ENCODE peak calls at places on chromosomes 12 and 14, in ten cellular contexts. One of them, this sample, is unnamed.

GRCh38 chr14:91177073-91177796 is 63.4 kb downstream of the DGLUCY start:
- DNase-seq in mammary epithelial cell: peak; percentile 55
- DNase-seq in SK-N-SH: peak; percentile 67
- DNase-seq in A549: peak; percentile 66
- DNase-seq in GM23248: peak; percentile 81
- DNase-seq in IMR-90: peak; percentile 70
- DNase-seq in HepG2: peak; percentile 48
- DNase-seq in endothelial cell of umbilical vein: peak; percentile 88
- DNase-seq in H9: peak; percentile 48
- DNase-seq in neural progenitor cell: peak; percentile 69
- DNase-seq in this sample: peak; percentile 89

GRCh38 chr14:20620798-20621478 is 20.6 kb downstream of the OR6S1 start:
- DNase-seq in mammary epithelial cell: no peak
- DNase-seq in SK-N-SH: no peak
- DNase-seq in A549: no peak
- DNase-seq in GM23248: no peak
- DNase-seq in IMR-90: no peak
- DNase-seq in HepG2: peak; percentile 73
- DNase-seq in endothelial cell of umbilical vein: no peak
- DNase-seq in H9: no peak
- DNase-seq in neural progenitor cell: no peak
- DNase-seq in this sample: no peak

GRCh38 chr12:55728185-55728931 is 451 bp downstream of the CD63 start:
- DNase-seq in mammary epithelial cell: peak; percentile 44
- DNase-seq in SK-N-SH: peak; percentile 82
- DNase-seq in A549: peak; percentile 39
- DNase-seq in GM23248: peak; percentile 74
- DNase-seq in IMR-90: peak; percentile 53
- DNase-seq in HepG2: no peak
- DNase-seq in endothelial cell of umbilical vein: peak; percentile 61
- DNase-seq in H9: no peak
- DNase-seq in neural progenitor cell: peak; percentile 65
- DNase-seq in this sample: peak; percentile 50

GRCh38 chr14:101754893-101755292 is 6.6 kb upstream of the PPP2R5C start:
- DNase-seq in mammary epithelial cell: no peak
- DNase-seq in SK-N-SH: no peak
- DNase-seq in A549: no peak
- DNase-seq in GM23248: no peak
- DNase-seq in IMR-90: no peak
- DNase-seq in HepG2: no peak
- DNase-seq in endothelial cell of umbilical vein: no peak
- DNase-seq in H9: no peak
- DNase-seq in neural progenitor cell: no peak
- DNase-seq in this sample: no peak

GRCh38 chr12:52521581-52522266 is 1.5 kb upstream of the KRT5 start:
- DNase-seq in mammary epithelial cell: peak; percentile 93
- DNase-seq in SK-N-SH: no peak
- DNase-seq in A549: no peak
- DNase-seq in GM23248: peak; percentile 64
- DNase-seq in IMR-90: no peak
- DNase-seq in HepG2: no peak
- DNase-seq in endothelial cell of umbilical vein: no peak
- DNase-seq in H9: peak; percentile 42
- DNase-seq in neural progenitor cell: no peak
- DNase-seq in this sample: peak; percentile 30

GRCh38 chr12:46266869-46267617 is 1.8 kb downstream of the SLC38A1 start:
- DNase-seq in mammary epithelial cell: peak; percentile 51
- DNase-seq in SK-N-SH: peak; percentile 60
- DNase-seq in A549: peak; percentile 24
- DNase-seq in GM23248: peak; percentile 77
- DNase-seq in IMR-90: peak; percentile 64
- DNase-seq in HepG2: peak; percentile 56
- DNase-seq in endothelial cell of umbilical vein: peak; percentile 78
- DNase-seq in H9: peak; percentile 72
- DNase-seq in neural progenitor cell: peak; percentile 82
- DNase-seq in this sample: peak; percentile 48

GRCh38 chr14:101862177-101862576 is 100.7 kb downstream of the PPP2R5C start:
- DNase-seq in mammary epithelial cell: no peak
- DNase-seq in SK-N-SH: no peak
- DNase-seq in A549: no peak
- DNase-seq in GM23248: peak; percentile 80
- DNase-seq in IMR-90: peak; percentile 64
- DNase-seq in HepG2: no peak
- DNase-seq in endothelial cell of umbilical vein: no peak
- DNase-seq in H9: no peak
- DNase-seq in neural progenitor cell: no peak
- DNase-seq in this sample: peak; percentile 62

GRCh38 chr14:89304972-89305703 is 111.9 kb downstream of the FOXN3 start:
- DNase-seq in mammary epithelial cell: no peak
- DNase-seq in SK-N-SH: peak; percentile 42
- DNase-seq in A549: no peak
- DNase-seq in GM23248: peak; percentile 82
- DNase-seq in IMR-90: peak; percentile 78
- DNase-seq in HepG2: no peak
- DNase-seq in endothelial cell of umbilical vein: peak; percentile 75
- DNase-seq in H9: no peak
- DNase-seq in neural progenitor cell: peak; percentile 14
- DNase-seq in this sample: peak; percentile 77

GRCh38 chr14:52129733-52130132 is 60.9 kb upstream of the NID2 start:
- DNase-seq in mammary epithelial cell: no peak
- DNase-seq in SK-N-SH: no peak
- DNase-seq in A549: no peak
- DNase-seq in GM23248: no peak
- DNase-seq in IMR-90: no peak
- DNase-seq in HepG2: no peak
- DNase-seq in endothelial cell of umbilical vein: no peak
- DNase-seq in H9: no peak
- DNase-seq in neural progenitor cell: no peak
- DNase-seq in this sample: no peak

GRCh38 chr12:9113987-9114309 is 1.8 kb downstream of the A2M start:
- DNase-seq in mammary epithelial cell: no peak
- DNase-seq in SK-N-SH: no peak
- DNase-seq in A549: no peak
- DNase-seq in GM23248: no peak
- DNase-seq in IMR-90: no peak
- DNase-seq in HepG2: peak; percentile 90
- DNase-seq in endothelial cell of umbilical vein: no peak
- DNase-seq in H9: no peak
- DNase-seq in neural progenitor cell: no peak
- DNase-seq in this sample: no peak
- H3K27ac ChIP-seq in mammary epithelial cell: no peak overlapping the region
- H3K27ac ChIP-seq in SK-N-SH: no peak overlapping the region
- H3K27ac ChIP-seq in A549: no peak overlapping the region
- H3K27ac ChIP-seq in GM23248: no peak overlapping the region
- H3K27ac ChIP-seq in IMR-90: peak overlapping the region; percentile 22
- H3K27ac ChIP-seq in HepG2: peak overlapping the region; percentile 90
- H3K27ac ChIP-seq in endothelial cell of umbilical vein: no peak overlapping the region
- H3K27ac ChIP-seq in H9: no peak overlapping the region
- H3K27ac ChIP-seq in neural progenitor cell: no peak overlapping the region
- H3K27ac ChIP-seq in this sample: no peak overlapping the region

GRCh38 chr12:57226588-57227314 is 2.8 kb upstream of the SHMT2 start:
- DNase-seq in mammary epithelial cell: no peak
- DNase-seq in SK-N-SH: no peak
- DNase-seq in A549: no peak
- DNase-seq in GM23248: no peak
- DNase-seq in IMR-90: no peak
- DNase-seq in HepG2: no peak
- DNase-seq in endothelial cell of umbilical vein: no peak
- DNase-seq in H9: peak; percentile 86
- DNase-seq in neural progenitor cell: peak; percentile 74
- DNase-seq in this sample: no peak

GRCh38 chr12:57224278-57224972 is 5.1 kb upstream of the SHMT2 start:
- DNase-seq in mammary epithelial cell: no peak
- DNase-seq in SK-N-SH: no peak
- DNase-seq in A549: no peak
- DNase-seq in GM23248: no peak
- DNase-seq in IMR-90: no peak
- DNase-seq in HepG2: no peak
- DNase-seq in endothelial cell of umbilical vein: no peak
- DNase-seq in H9: no peak
- DNase-seq in neural progenitor cell: no peak
- DNase-seq in this sample: no peak

GRCh38 chr12:57223191-57224165 is 6.0 kb upstream of the SHMT2 start:
- DNase-seq in mammary epithelial cell: no peak
- DNase-seq in SK-N-SH: no peak
- DNase-seq in A549: no peak
- DNase-seq in GM23248: no peak
- DNase-seq in IMR-90: no peak
- DNase-seq in HepG2: no peak
- DNase-seq in endothelial cell of umbilical vein: no peak
- DNase-seq in H9: no peak
- DNase-seq in neural progenitor cell: no peak
- DNase-seq in this sample: no peak

GRCh38 chr12:57225680-57226190 is 3.8 kb upstream of the SHMT2 start:
- DNase-seq in mammary epithelial cell: no peak
- DNase-seq in SK-N-SH: no peak
- DNase-seq in A549: no peak
- DNase-seq in GM23248: no peak
- DNase-seq in IMR-90: no peak
- DNase-seq in HepG2: no peak
- DNase-seq in endothelial cell of umbilical vein: no peak
- DNase-seq in H9: no peak
- DNase-seq in neural progenitor cell: no peak
- DNase-seq in this sample: no peak

GRCh38 chr12:57224973-57225679 is 4.4 kb upstream of the SHMT2 start:
- DNase-seq in mammary epithelial cell: no peak
- DNase-seq in SK-N-SH: no peak
- DNase-seq in A549: no peak
- DNase-seq in GM23248: peak; percentile 65
- DNase-seq in IMR-90: no peak
- DNase-seq in HepG2: no peak
- DNase-seq in endothelial cell of umbilical vein: peak; percentile 26
- DNase-seq in H9: peak; percentile 91
- DNase-seq in neural progenitor cell: peak; percentile 81
- DNase-seq in this sample: no peak
- H3K4me2 ChIP-seq in mammary epithelial cell: no peak overlapping the region
- H3K4me2 ChIP-seq in SK-N-SH: no peak overlapping the region
- H3K4me2 ChIP-seq in A549: no peak overlapping the region
- H3K4me2 ChIP-seq in GM23248: no peak overlapping the region
- H3K4me2 ChIP-seq in IMR-90: no peak overlapping the region
- H3K4me2 ChIP-seq in HepG2: peak overlapping the region; percentile 57
- H3K4me2 ChIP-seq in endothelial cell of umbilical vein: no peak overlapping the region
- H3K4me2 ChIP-seq in H9: peak overlapping the region; percentile 77
- H3K4me2 ChIP-seq in neural progenitor cell: no peak overlapping the region
- H3K4me2 ChIP-seq in this sample: no peak overlapping the region

GRCh38 chr12:16281157-16281556 is 3.7 kb upstream of the SLC15A5 start:
- DNase-seq in mammary epithelial cell: no peak
- DNase-seq in SK-N-SH: no peak
- DNase-seq in A549: no peak
- DNase-seq in GM23248: peak; percentile 69
- DNase-seq in IMR-90: no peak
- DNase-seq in HepG2: no peak
- DNase-seq in endothelial cell of umbilical vein: no peak
- DNase-seq in H9: no peak
- DNase-seq in neural progenitor cell: no peak
- DNase-seq in this sample: peak; percentile 13
- H3K27ac ChIP-seq in mammary epithelial cell: no peak overlapping the region
- H3K27ac ChIP-seq in SK-N-SH: no peak overlapping the region
- H3K27ac ChIP-seq in A549: no peak overlapping the region
- H3K27ac ChIP-seq in GM23248: peak overlapping the region; percentile 48
- H3K27ac ChIP-seq in IMR-90: no peak overlapping the region
- H3K27ac ChIP-seq in HepG2: no peak overlapping the region
- H3K27ac ChIP-seq in endothelial cell of umbilical vein: no peak overlapping the region
- H3K27ac ChIP-seq in H9: no peak overlapping the region
- H3K27ac ChIP-seq in neural progenitor cell: no peak overlapping the region
- H3K27ac ChIP-seq in this sample: no peak overlapping the region

GRCh38 chr12:95621725-95622124 is 70.4 kb upstream of the USP44 start:
- DNase-seq in mammary epithelial cell: no peak
- DNase-seq in SK-N-SH: no peak
- DNase-seq in A549: no peak
- DNase-seq in GM23248: no peak
- DNase-seq in IMR-90: no peak
- DNase-seq in HepG2: no peak
- DNase-seq in endothelial cell of umbilical vein: no peak
- DNase-seq in H9: no peak
- DNase-seq in neural progenitor cell: no peak
- DNase-seq in this sample: no peak
- H3K4me2 ChIP-seq in mammary epithelial cell: no peak overlapping the region
- H3K4me2 ChIP-seq in SK-N-SH: no peak overlapping the region
- H3K4me2 ChIP-seq in A549: no peak overlapping the region
- H3K4me2 ChIP-seq in GM23248: no peak overlapping the region
- H3K4me2 ChIP-seq in IMR-90: no peak overlapping the region
- H3K4me2 ChIP-seq in HepG2: no peak overlapping the region
- H3K4me2 ChIP-seq in endothelial cell of umbilical vein: no peak overlapping the region
- H3K4me2 ChIP-seq in H9: no peak overlapping the region
- H3K4me2 ChIP-seq in neural progenitor cell: no peak overlapping the region
- H3K4me2 ChIP-seq in this sample: no peak overlapping the region

GRCh38 chr12:123475256-123475703 is 17.3 kb downstream of the SNRNP35 start:
- DNase-seq in mammary epithelial cell: no peak
- DNase-seq in SK-N-SH: no peak
- DNase-seq in A549: no peak
- DNase-seq in GM23248: no peak
- DNase-seq in IMR-90: no peak
- DNase-seq in HepG2: no peak
- DNase-seq in endothelial cell of umbilical vein: no peak
- DNase-seq in H9: no peak
- DNase-seq in neural progenitor cell: no peak
- DNase-seq in this sample: no peak
- H3K27ac ChIP-seq in mammary epithelial cell: no peak overlapping the region
- H3K27ac ChIP-seq in SK-N-SH: no peak overlapping the region
- H3K27ac ChIP-seq in A549: no peak overlapping the region
- H3K27ac ChIP-seq in GM23248: no peak overlapping the region
- H3K27ac ChIP-seq in IMR-90: no peak overlapping the region
- H3K27ac ChIP-seq in HepG2: no peak overlapping the region
- H3K27ac ChIP-seq in endothelial cell of umbilical vein: no peak overlapping the region
- H3K27ac ChIP-seq in H9: no peak overlapping the region
- H3K27ac ChIP-seq in neural progenitor cell: no peak overlapping the region
- H3K27ac ChIP-seq in this sample: no peak overlapping the region

GRCh38 chr12:54389536-54390175 is 5.1 kb upstream of the ZNF385A start:
- DNase-seq in mammary epithelial cell: no peak
- DNase-seq in SK-N-SH: no peak
- DNase-seq in A549: no peak
- DNase-seq in GM23248: no peak
- DNase-seq in IMR-90: no peak
- DNase-seq in HepG2: no peak
- DNase-seq in endothelial cell of umbilical vein: no peak
- DNase-seq in H9: no peak
- DNase-seq in neural progenitor cell: no peak
- DNase-seq in this sample: no peak
- H3K4me2 ChIP-seq in mammary epithelial cell: peak overlapping the region; percentile 99
- H3K4me2 ChIP-seq in SK-N-SH: no peak overlapping the region
- H3K4me2 ChIP-seq in A549: no peak overlapping the region
- H3K4me2 ChIP-seq in GM23248: no peak overlapping the region
- H3K4me2 ChIP-seq in IMR-90: no peak overlapping the region
- H3K4me2 ChIP-seq in HepG2: no peak overlapping the region
- H3K4me2 ChIP-seq in endothelial cell of umbilical vein: no peak overlapping the region
- H3K4me2 ChIP-seq in H9: peak overlapping the region; percentile 82
- H3K4me2 ChIP-seq in neural progenitor cell: peak overlapping the region; percentile 81
- H3K4me2 ChIP-seq in this sample: no peak overlapping the region

GRCh38 chr12:60072911-60073310 is 477.1 kb downstream of the SLC16A7 start:
- DNase-seq in mammary epithelial cell: no peak
- DNase-seq in SK-N-SH: no peak
- DNase-seq in A549: no peak
- DNase-seq in GM23248: peak; percentile 49
- DNase-seq in IMR-90: peak; percentile 67
- DNase-seq in HepG2: no peak
- DNase-seq in endothelial cell of umbilical vein: peak; percentile 25
- DNase-seq in H9: no peak
- DNase-seq in neural progenitor cell: no peak
- DNase-seq in this sample: peak; percentile 76
- H3K27ac ChIP-seq in mammary epithelial cell: no peak overlapping the region
- H3K27ac ChIP-seq in SK-N-SH: no peak overlapping the region
- H3K27ac ChIP-seq in A549: no peak overlapping the region
- H3K27ac ChIP-seq in GM23248: no peak overlapping the region
- H3K27ac ChIP-seq in IMR-90: no peak overlapping the region
- H3K27ac ChIP-seq in HepG2: no peak overlapping the region
- H3K27ac ChIP-seq in endothelial cell of umbilical vein: no peak overlapping the region
- H3K27ac ChIP-seq in H9: no peak overlapping the region
- H3K27ac ChIP-seq in neural progenitor cell: no peak overlapping the region
- H3K27ac ChIP-seq in this sample: peak overlapping the region; percentile 56